ENCODE peak calls at places on chromosomes 11 and 22, in six cellular contexts. F, S, Z, E, R and I are unnamed samples. For H3K4me1, the result is how much of the 10 kb centered on the place peaks cover.

GRCh38 chr11:36376315-36376887 is 80.3 kb downstream of the PRR5L start:
- DNase-seq in E (no peak), Z (peak), S (peak), R (peak), F (no peak), I (peak)

GRCh38 chr11:47373876-47374820 is 4.2 kb downstream of the SPI1 start:
- DNase-seq in F (peak), S (peak), R (peak), E (peak), Z (peak), I (peak)

GRCh38 chr22:48896766-48897637 is 930.7 kb downstream of the BRD1 start:
- DNase-seq in S (peak), E (no peak), R (peak), F (no peak), Z (no peak), I (no peak)

GRCh38 chr11:102763440-102763839 is 17.0 kb downstream of the MMP10 start:
- DNase-seq in Z (peak), S (no peak), F (no peak), R (no peak), E (no peak), I (no peak)

GRCh38 chr11:130816516-130816915 is 99.8 kb downstream of the SNX19 start:
- DNase-seq in E (no peak), F (no peak), Z (no peak), S (no peak), R (no peak), I (no peak)

GRCh38 chr22:18085188-18085587 is 7.4 kb downstream of the PEX26 start:
- DNase-seq in F (no peak), R (peak), Z (peak), E (no peak), S (no peak), I (no peak)

GRCh38 chr11:117828641-117829368 is 4.3 kb upstream of the FXYD2 start:
- DNase-seq in F (no peak), S (peak), E (peak), R (peak), Z (peak), I (peak)

GRCh38 chr11:129189646-129190045 is 2.5 kb downstream of the ARHGAP32 start:
- DNase-seq in S (no peak), Z (no peak), R (no peak), F (no peak), E (no peak), I (no peak)

GRCh38 chr11:32210601-32211000 is 119.7 kb downstream of the RCN1 start:
- DNase-seq in E (no peak), F (no peak), Z (peak), R (no peak), S (no peak), I (no peak)

GRCh38 chr11:13896175-13896989 is 66.1 kb upstream of the SPON1 start:
- DNase-seq in Z (no peak), E (no peak), R (no peak), S (no peak), F (no peak), I (no peak)

GRCh38 chr22:45846952-45847351 is 130.0 kb downstream of the WNT7B start:
- DNase-seq in R (no peak), E (no peak), S (no peak), F (no peak), Z (no peak), I (no peak)

GRCh38 chr11:128678017-128678416 is 15.9 kb upstream of the FLI1 start:
- DNase-seq in E (no peak), Z (no peak), F (no peak), S (no peak), R (no peak), I (no peak)

GRCh38 chr11:32847511-32847910 is 17.8 kb downstream of the PRRG4 start:
- DNase-seq in Z (no peak), E (no peak), R (no peak), F (no peak), S (no peak), I (no peak)

GRCh38 chr22:18029686-18030267 is 5.4 kb upstream of the MICAL3 start:
- DNase-seq in F (no peak), S (peak), R (no peak), Z (no peak), E (no peak), I (no peak)

GRCh38 chr11:78737891-78738290 is 163.2 kb upstream of the NARS2 start:
- DNase-seq in E (no peak), Z (peak), F (no peak), R (no peak), S (no peak), I (no peak)

GRCh38 chr22:24112188-24112587 is 69.1 kb upstream of the SUSD2 start:
- DNase-seq in Z (peak), S (no peak), F (no peak), R (no peak), E (no peak), I (no peak)

GRCh38 chr11:87453531-87454089 is 415.9 kb downstream of the TMEM135 start:
- DNase-seq in R (no peak), F (no peak), Z (no peak), S (no peak), E (no peak), I (no peak)

GRCh38 chr11:120709808-120710207 is 198.3 kb downstream of the GRIK4 start:
- DNase-seq in S (no peak), F (no peak), E (no peak), Z (no peak), R (no peak), I (no peak)

GRCh38 chr11:71207996-71208774 is 44.2 kb downstream of the SHANK2 start:
- DNase-seq in E (no peak), Z (no peak), R (no peak), S (peak), F (no peak), I (no peak)

GRCh38 chr11:77416357-77416756 is 57.5 kb downstream of the PAK1 start:
- DNase-seq in E (no peak), F (no peak), Z (no peak), R (no peak), S (no peak), I (no peak)

GRCh38 chr11:44243633-44244343 is 66.2 kb downstream of the ALX4 start:
- DNase-seq in S (no peak), F (no peak), R (no peak), E (no peak), Z (peak), I (no peak)

GRCh38 chr11:46438211-46438610 is 46.6 kb upstream of the CHRM4 start:
- DNase-seq in R (no peak), F (no peak), E (no peak), Z (no peak), S (no peak), I (no peak)

GRCh38 chr11:69413993-69414392 is 67.5 kb upstream of the LINC01488 start:
- DNase-seq in F (no peak), E (no peak), S (no peak), R (no peak), Z (no peak), I (no peak)

GRCh38 chr11:76785513-76785912 is 2.4 kb downstream of the TSKU start:
- DNase-seq in R (no peak), Z (no peak), F (no peak), S (peak), E (no peak), I (no peak)

GRCh38 chr11:124108158-124108557 is 7.1 kb upstream of the VWA5A start:
- DNase-seq in R (no peak), E (no peak), S (no peak), Z (peak), F (no peak), I (no peak)

GRCh38 chr11:47986219-47986618 is 5.9 kb downstream of the PTPRJ start:
- DNase-seq in Z (no peak), S (no peak), E (no peak), F (no peak), R (no peak), I (no peak)

GRCh38 chr11:67372232-67372992 is 986 bp downstream of the CLCF1 start:
- DNase-seq in R (no peak), F (no peak), E (no peak), Z (no peak), S (peak), I (peak)

GRCh38 chr22:31085493-31085824 is 4.3 kb downstream of the SMTN start:
- DNase-seq in Z (no peak), F (no peak), R (no peak), S (no peak), E (peak), I (no peak)

GRCh38 chr11:118917488-118918127 is 8.1 kb downstream of the BCL9L start:
- DNase-seq in S (peak), E (peak), Z (peak), R (no peak), F (peak), I (peak)

GRCh38 chr11:76240666-76241065 is 34.4 kb upstream of the WNT11 start:
- DNase-seq in Z (no peak), E (no peak), F (no peak), R (no peak), S (peak), I (no peak)

GRCh38 chr11:44338721-44339529 is 29.0 kb upstream of the ALX4 start:
- DNase-seq in R (no peak), E (no peak), F (no peak), Z (no peak), S (no peak), I (no peak)

GRCh38 chr11:24637520-24637919 is 140.7 kb downstream of the LUZP2 start:
- DNase-seq in F (no peak), R (no peak), Z (no peak), S (no peak), E (no peak), I (no peak)

DNA sequence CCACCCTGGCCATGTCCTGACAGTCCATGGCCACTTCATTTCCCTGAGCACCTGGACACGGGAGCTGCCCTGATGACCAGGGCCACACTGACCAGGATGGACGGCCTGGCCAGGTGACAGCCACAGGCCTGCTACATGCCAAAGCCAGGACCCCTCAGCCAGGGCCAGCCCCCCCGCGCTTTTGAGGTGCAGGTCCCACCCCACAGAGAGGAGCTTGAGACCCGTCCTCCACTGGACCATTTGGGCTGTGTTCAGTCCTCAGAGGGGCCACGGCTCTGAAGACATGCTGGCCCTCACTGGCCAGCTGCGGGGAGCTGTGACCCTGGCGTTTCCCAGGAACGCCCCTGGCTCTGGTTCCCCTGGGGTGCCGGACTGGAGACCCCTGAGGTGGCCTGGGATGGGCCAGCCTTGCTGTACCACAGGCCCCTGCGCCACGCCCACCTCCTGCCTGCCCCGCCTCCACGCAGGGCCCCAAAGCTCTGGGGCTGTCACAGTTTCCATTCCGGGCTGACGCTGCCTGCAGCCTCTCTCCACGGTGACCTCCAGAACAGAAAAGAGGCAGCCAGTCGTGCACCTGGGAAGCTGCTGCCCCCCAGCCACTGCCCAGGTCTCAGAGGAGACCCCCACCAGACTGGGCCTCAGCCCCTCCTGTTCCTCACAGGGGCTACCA is 18.2 kb downstream of the EPS8L2 start:
- DNase-seq in S (peak), F (no peak), R (no peak), E (no peak), Z (no peak), I (no peak)
- H3K4me1 ChIP-seq in S (half or more), F (under half), R (under half), E (under half), Z (under half), I (under half)

GRCh38 chr11:15930442-15931025 is 425.8 kb downstream of the SOX6 start:
- DNase-seq in F (no peak), Z (no peak), E (no peak), S (no peak), R (no peak), I (no peak)
- H3K4me3 ChIP-seq in F (no peak), Z (no peak), E (no peak), S (no peak), R (no peak), I (no peak)

GRCh38 chr11:6619021-6619745 is at the start of gene TPP1:
- DNase-seq in E (peak), R (peak), S (peak), Z (peak), F (peak), I (peak)
- TF ChIP-seq POLR2A in E (peak), R (no peak), S (peak), Z (peak), F (peak), I (peak)

GRCh38 chr11:126337472-126338241 is 17.8 kb upstream of the ST3GAL4 start:
- DNase-seq in E (no peak), Z (no peak), F (no peak), R (no peak), S (peak), I (peak)
- H3K4me1 ChIP-seq in E (under half), Z (under half), F (under half), R (under half), S (half or more), I (under half)

GRCh38 chr11:62850911-62851806 is 11.8 kb upstream of the WDR74 start:
- DNase-seq in F (no peak), E (no peak), S (peak), Z (no peak), R (no peak), I (no peak)

GRCh38 chr11:62852523-62853188 is 13.3 kb upstream of the WDR74 start:
- DNase-seq in R (no peak), E (no peak), F (no peak), S (no peak), Z (no peak), I (no peak)

GRCh38 chr11:62854013-62854824 is 14.8 kb upstream of the WDR74 start:
- DNase-seq in E (no peak), F (no peak), Z (no peak), S (peak), R (no peak), I (no peak)

GRCh38 chr11:62853279-62853965 is 14.0 kb upstream of the WDR74 start:
- DNase-seq in F (no peak), E (no peak), R (no peak), S (no peak), Z (no peak), I (no peak)

DNA sequence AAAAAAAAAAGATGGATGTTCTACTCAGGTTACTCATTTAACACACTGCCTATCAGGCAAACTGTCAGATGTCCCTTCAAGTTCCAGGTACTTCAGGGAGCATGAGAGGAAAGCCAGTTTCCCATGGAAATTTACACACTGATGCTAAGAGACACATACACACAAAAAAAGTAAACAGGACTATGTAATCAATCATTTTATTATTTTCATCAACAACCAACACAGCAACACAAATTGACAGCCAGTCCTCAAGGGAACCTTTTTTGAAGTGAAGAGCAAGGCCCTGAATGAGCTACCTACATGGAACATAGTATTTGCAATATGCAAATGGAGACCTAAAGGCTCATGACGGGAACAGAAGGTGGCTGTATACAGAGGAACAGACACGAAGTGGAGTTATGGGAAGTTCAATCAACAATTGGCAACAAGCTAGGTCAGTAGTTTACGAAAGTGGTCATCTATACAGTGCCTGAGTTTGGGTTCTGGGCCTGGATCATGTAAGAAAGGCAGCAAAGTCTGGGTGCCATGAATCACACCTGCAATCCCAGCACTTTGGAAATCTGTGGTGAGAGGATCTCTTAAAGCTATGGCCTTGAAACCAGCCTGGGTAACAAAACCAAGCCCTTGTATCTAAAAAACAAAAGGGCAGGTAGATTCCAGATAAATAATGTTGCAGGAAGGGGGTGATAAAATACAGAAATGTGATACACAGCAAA is 12.6 kb upstream of the WDR74 start:
- DNase-seq in S (no peak), R (no peak), F (no peak), E (no peak), Z (no peak), I (no peak)
- H3K4me3 ChIP-seq in S (no peak), R (no peak), F (no peak), E (no peak), Z (no peak), I (no peak)

GRCh38 chr22:49971232-49972162 is 10.9 kb downstream of the PIM3 start:
- DNase-seq in Z (no peak), E (peak), R (peak), S (peak), F (peak), I (peak)

GRCh38 chr22:49968831-49969661 is 8.5 kb downstream of the PIM3 start:
- DNase-seq in S (peak), F (no peak), R (peak), E (peak), Z (no peak), I (peak)

GRCh38 chr22:49969751-49970527 is 9.4 kb downstream of the PIM3 start:
- DNase-seq in F (no peak), Z (no peak), R (peak), S (peak), E (peak), I (peak)

GRCh38 chr22:49972163-49973017 is 11.8 kb downstream of the PIM3 start:
- DNase-seq in S (peak), R (peak), F (no peak), E (peak), Z (no peak), I (peak)

DNA sequence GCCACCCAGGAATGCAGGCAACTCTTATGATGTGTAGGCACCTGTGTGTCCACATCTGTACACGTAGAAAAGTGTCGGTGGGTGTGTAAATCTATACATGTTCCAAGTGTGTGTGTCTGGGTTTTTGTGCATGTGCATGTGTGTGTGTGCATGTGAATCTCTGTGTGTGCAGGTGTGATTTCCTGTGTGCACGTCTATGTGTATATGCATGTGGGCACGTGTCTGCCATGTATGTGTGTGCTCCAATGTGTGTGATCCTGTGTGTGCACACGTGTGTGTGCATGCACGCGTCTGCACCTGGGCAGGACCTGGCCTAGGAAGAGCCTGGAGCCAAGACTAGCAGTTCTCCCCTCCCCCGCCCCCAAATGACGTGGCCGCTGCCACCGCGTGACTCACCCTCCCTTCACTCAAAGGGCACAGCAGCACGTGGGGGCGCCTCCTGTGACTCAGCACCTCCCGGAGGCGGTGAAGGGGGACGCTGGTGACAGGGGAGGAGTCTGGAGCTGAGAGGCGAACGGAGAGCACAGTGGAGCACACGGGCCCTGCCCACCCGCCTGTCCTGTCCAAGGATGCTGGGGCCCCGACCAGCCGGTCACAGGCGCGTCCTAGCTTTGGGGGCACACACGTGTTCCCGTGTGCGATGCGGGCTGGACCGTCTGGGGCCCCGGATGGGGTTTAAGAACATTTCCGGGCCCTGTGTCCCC is 10.1 kb downstream of the PIM3 start:
- DNase-seq in R (peak), S (peak), E (peak), F (peak), Z (peak), I (peak)
- TF ChIP-seq POLR2A in R (no peak), S (peak), E (peak), F (peak), Z (peak), I (peak)